ENCODE peak calls at places on chromosomes 2 and 18, in six cellular contexts. One of them, this sample, is unnamed.

GRCh38 chr2:45009928-45010705 is 865 bp upstream of the SIX2 start:
- DNase-seq in IMR-90: no peak
- DNase-seq in mesendoderm: peak
- DNase-seq in H1: peak
- DNase-seq in mesenchymal stem cell: peak
- DNase-seq in trophoblast cell: no peak
- DNase-seq in this sample: no peak

GRCh38 chr18:3305933-3306332 is 44.0 kb downstream of the MYL12B start:
- DNase-seq in trophoblast cell: no peak
- DNase-seq in mesenchymal stem cell: peak
- DNase-seq in IMR-90: peak
- DNase-seq in H1: no peak
- DNase-seq in mesendoderm: no peak
- DNase-seq in this sample: no peak

GRCh38 chr2:150013011-150013410 is 425.4 kb upstream of the MMADHC start:
- DNase-seq in trophoblast cell: no peak
- DNase-seq in IMR-90: peak
- DNase-seq in mesendoderm: no peak
- DNase-seq in mesenchymal stem cell: peak
- DNase-seq in H1: no peak
- DNase-seq in this sample: no peak

GRCh38 chr2:214896287-214896686 is 86.8 kb upstream of the BARD1 start:
- DNase-seq in mesenchymal stem cell: no peak
- DNase-seq in IMR-90: no peak
- DNase-seq in mesendoderm: no peak
- DNase-seq in H1: no peak
- DNase-seq in trophoblast cell: no peak
- DNase-seq in this sample: no peak

GRCh38 chr2:113273031-113273551 is 5.6 kb downstream of the PAX8 start:
- DNase-seq in trophoblast cell: no peak
- DNase-seq in mesenchymal stem cell: peak
- DNase-seq in H1: peak
- DNase-seq in IMR-90: peak
- DNase-seq in mesendoderm: peak
- DNase-seq in this sample: peak

GRCh38 chr2:30883184-30883583 is 75.9 kb upstream of the CAPN13 start:
- DNase-seq in IMR-90: no peak
- DNase-seq in trophoblast cell: no peak
- DNase-seq in mesendoderm: peak
- DNase-seq in H1: no peak
- DNase-seq in mesenchymal stem cell: no peak
- DNase-seq in this sample: no peak

GRCh38 chr18:46069524-46069923 is 2.5 kb downstream of the PSTPIP2 start:
- DNase-seq in trophoblast cell: peak
- DNase-seq in mesenchymal stem cell: no peak
- DNase-seq in mesendoderm: no peak
- DNase-seq in IMR-90: peak
- DNase-seq in H1: no peak
- DNase-seq in this sample: no peak

GRCh38 chr2:172783091-172783898 is 47.6 kb downstream of the RAPGEF4 start:
- DNase-seq in H1: no peak
- DNase-seq in trophoblast cell: peak
- DNase-seq in IMR-90: peak
- DNase-seq in mesenchymal stem cell: peak
- DNase-seq in mesendoderm: peak
- DNase-seq in this sample: no peak

GRCh38 chr18:35711227-35711626 is 129.7 kb downstream of the GALNT1 start:
- DNase-seq in mesendoderm: no peak
- DNase-seq in H1: no peak
- DNase-seq in trophoblast cell: no peak
- DNase-seq in IMR-90: no peak
- DNase-seq in mesenchymal stem cell: no peak
- DNase-seq in this sample: no peak

GRCh38 chr18:62071071-62071470 is 115.8 kb downstream of the PIGN start:
- DNase-seq in trophoblast cell: no peak
- DNase-seq in H1: no peak
- DNase-seq in mesendoderm: no peak
- DNase-seq in mesenchymal stem cell: no peak
- DNase-seq in IMR-90: peak
- DNase-seq in this sample: no peak

GRCh38 chr2:205858781-205859478 is 176.6 kb downstream of the NRP2 start:
- DNase-seq in mesendoderm: peak
- DNase-seq in trophoblast cell: peak
- DNase-seq in IMR-90: peak
- DNase-seq in H1: no peak
- DNase-seq in mesenchymal stem cell: no peak
- DNase-seq in this sample: no peak

GRCh38 chr18:68660355-68661183 is 54.3 kb downstream of the TMX3 start:
- DNase-seq in trophoblast cell: no peak
- DNase-seq in IMR-90: peak
- DNase-seq in H1: no peak
- DNase-seq in mesendoderm: peak
- DNase-seq in mesenchymal stem cell: peak
- DNase-seq in this sample: peak

GRCh38 chr2:151947524-151948165 is 119.4 kb upstream of the ARL5A start:
- DNase-seq in trophoblast cell: peak
- DNase-seq in mesendoderm: no peak
- DNase-seq in IMR-90: no peak
- DNase-seq in H1: no peak
- DNase-seq in mesenchymal stem cell: no peak
- DNase-seq in this sample: peak

GRCh38 chr2:164739966-164740365 is 101.7 kb downstream of the COBLL1 start:
- DNase-seq in trophoblast cell: no peak
- DNase-seq in H1: no peak
- DNase-seq in mesenchymal stem cell: peak
- DNase-seq in mesendoderm: peak
- DNase-seq in IMR-90: peak
- DNase-seq in this sample: no peak

GRCh38 chr2:157853211-157853610 is 22.9 kb downstream of the ACVR1 start:
- DNase-seq in IMR-90: no peak
- DNase-seq in mesenchymal stem cell: no peak
- DNase-seq in H1: no peak
- DNase-seq in mesendoderm: peak
- DNase-seq in trophoblast cell: no peak
- DNase-seq in this sample: no peak

GRCh38 chr2:101672047-101672446 is 25.5 kb upstream of the MAP4K4 start:
- DNase-seq in mesendoderm: no peak
- DNase-seq in IMR-90: no peak
- DNase-seq in H1: no peak
- DNase-seq in mesenchymal stem cell: no peak
- DNase-seq in trophoblast cell: no peak
- DNase-seq in this sample: no peak

GRCh38 chr2:193712912-193713311 is 1518.2 kb upstream of the TMEFF2 start:
- DNase-seq in mesenchymal stem cell: no peak
- DNase-seq in H1: no peak
- DNase-seq in IMR-90: no peak
- DNase-seq in mesendoderm: no peak
- DNase-seq in trophoblast cell: no peak
- DNase-seq in this sample: no peak

GRCh38 chr2:71467180-71467815 is 13.9 kb downstream of the DYSF start:
- DNase-seq in H1: no peak
- DNase-seq in mesenchymal stem cell: no peak
- DNase-seq in mesendoderm: no peak
- DNase-seq in IMR-90: no peak
- DNase-seq in trophoblast cell: no peak
- DNase-seq in this sample: no peak

DNA sequence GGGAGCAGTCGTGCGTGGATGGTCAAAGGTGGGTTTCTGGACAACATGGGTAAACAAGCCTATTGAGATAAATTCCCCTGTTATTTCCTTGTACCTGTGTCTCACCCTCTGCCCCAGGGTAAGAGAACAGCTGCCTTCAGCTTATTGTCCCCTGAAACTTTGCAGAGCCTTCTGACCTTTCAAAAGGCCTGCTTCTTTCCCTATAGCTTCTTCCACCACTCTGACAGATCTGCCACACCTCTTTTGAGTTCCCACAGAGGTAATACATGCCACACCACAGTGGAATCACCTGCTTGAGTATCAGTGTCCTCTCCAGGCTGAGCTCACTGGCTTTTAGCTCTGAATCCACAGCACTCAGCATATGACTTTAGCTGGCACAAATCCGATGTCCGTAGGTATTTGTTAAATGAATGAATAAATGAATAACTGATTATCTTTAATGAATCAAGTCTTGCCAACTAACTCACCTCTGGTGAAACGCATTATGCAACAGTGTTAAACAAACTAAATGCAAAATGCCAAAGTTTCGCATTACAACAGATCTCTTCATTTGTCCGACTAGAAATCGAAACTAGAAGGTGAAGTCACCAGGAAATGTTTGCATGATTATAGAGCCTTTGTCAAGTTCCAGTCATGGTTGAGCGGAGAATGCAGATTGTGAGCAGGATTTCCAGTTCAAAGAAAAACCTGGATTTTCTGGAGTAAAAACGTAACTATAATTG is 16.3 kb downstream of the DYNAP start:
- DNase-seq in mesendoderm: peak
- DNase-seq in H1: peak
- DNase-seq in trophoblast cell: peak
- DNase-seq in mesenchymal stem cell: peak
- DNase-seq in IMR-90: peak
- DNase-seq in this sample: no peak
- H3K18ac ChIP-seq in mesendoderm: no peak
- H3K18ac ChIP-seq in H1: peak
- H3K18ac ChIP-seq in trophoblast cell: no peak
- H3K18ac ChIP-seq in mesenchymal stem cell: no peak
- H3K18ac ChIP-seq in IMR-90: no peak
- H3K18ac ChIP-seq in this sample: no peak

GRCh38 chr2:62570861-62571698 is 65.1 kb upstream of the TMEM17 start:
- DNase-seq in IMR-90: no peak
- DNase-seq in H1: peak
- DNase-seq in mesendoderm: peak
- DNase-seq in trophoblast cell: no peak
- DNase-seq in mesenchymal stem cell: peak
- DNase-seq in this sample: no peak

GRCh38 chr2:62568074-62568473 is 62.1 kb upstream of the TMEM17 start:
- DNase-seq in mesendoderm: no peak
- DNase-seq in IMR-90: no peak
- DNase-seq in mesenchymal stem cell: no peak
- DNase-seq in H1: no peak
- DNase-seq in trophoblast cell: no peak
- DNase-seq in this sample: no peak

GRCh38 chr2:62573137-62573731 is 67.2 kb upstream of the TMEM17 start:
- DNase-seq in H1: no peak
- DNase-seq in trophoblast cell: no peak
- DNase-seq in mesenchymal stem cell: no peak
- DNase-seq in mesendoderm: no peak
- DNase-seq in IMR-90: peak
- DNase-seq in this sample: no peak

GRCh38 chr2:62568983-62569837 is 63.2 kb upstream of the TMEM17 start:
- DNase-seq in IMR-90: peak
- DNase-seq in trophoblast cell: no peak
- DNase-seq in mesendoderm: no peak
- DNase-seq in H1: no peak
- DNase-seq in mesenchymal stem cell: peak
- DNase-seq in this sample: no peak

DNA sequence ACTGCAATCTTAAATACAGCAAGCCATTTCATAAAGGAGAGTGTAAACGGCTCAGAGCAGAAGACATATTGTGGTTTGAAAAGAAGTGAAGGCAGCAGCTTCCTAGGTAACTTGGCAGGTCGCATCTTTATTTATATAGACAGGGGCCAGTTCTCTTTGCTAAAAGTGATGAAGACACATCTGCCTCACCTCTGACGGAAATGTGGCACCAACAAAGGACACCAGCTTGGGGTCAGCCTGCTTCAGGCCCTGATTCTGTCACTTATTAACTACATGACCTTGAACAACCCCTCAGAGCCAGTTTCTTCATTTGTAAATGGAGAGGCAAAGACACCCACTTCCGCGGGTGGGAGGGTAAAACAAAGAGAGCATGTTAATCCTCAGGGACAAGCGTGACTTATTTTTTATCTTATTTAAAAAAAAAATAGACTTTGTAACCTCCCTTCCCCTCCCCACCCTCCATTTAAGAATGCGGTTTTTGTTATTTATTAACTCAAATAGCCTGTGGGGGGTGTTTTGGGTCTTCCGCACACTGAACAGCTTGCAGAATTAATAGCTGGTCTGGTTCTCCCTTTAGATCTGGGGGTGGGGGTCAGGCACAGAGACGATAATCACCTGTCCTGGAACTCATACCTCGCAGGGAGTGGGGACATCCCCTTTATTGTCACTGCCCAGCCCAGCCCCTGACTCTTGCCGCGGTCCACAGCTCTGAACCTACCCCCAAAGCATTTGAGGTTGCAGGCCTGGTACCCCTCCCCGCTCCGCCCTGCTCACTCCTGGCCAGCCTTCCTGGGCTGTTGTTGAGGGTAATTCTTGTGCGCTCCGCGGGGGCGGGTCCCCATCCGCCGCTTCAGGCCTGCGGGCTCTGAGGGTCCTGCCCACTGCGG is 64.2 kb upstream of the TMEM17 start:
- DNase-seq in trophoblast cell: no peak
- DNase-seq in H1: peak
- DNase-seq in mesenchymal stem cell: no peak
- DNase-seq in mesendoderm: peak
- DNase-seq in IMR-90: no peak
- DNase-seq in this sample: no peak
- H3K4me3 ChIP-seq in trophoblast cell: no peak
- H3K4me3 ChIP-seq in H1: peak
- H3K4me3 ChIP-seq in mesenchymal stem cell: peak
- H3K4me3 ChIP-seq in mesendoderm: no peak
- H3K4me3 ChIP-seq in IMR-90: no peak
- H3K4me3 ChIP-seq in this sample: no peak

DNA sequence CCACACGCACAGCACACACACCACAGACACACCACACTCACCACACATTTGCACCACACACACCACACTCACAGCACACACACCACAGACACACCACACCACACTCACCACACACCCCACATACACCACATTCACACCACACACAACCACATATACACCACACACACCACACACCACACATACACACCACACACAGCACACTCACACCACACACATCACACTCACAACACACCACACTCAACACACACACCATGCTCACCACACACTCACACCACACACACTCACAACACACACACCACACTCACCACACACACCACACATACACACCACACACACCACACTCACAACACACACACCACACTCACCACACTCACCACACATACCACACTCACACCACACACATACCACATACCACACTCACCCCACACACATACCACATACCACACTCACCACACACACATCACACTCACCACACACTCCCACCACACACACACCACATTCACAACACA is 60.1 kb downstream of the SDC1 start:
- DNase-seq in trophoblast cell: no peak
- DNase-seq in H1: no peak
- DNase-seq in mesendoderm: no peak
- DNase-seq in mesenchymal stem cell: peak
- DNase-seq in IMR-90: peak
- DNase-seq in this sample: no peak
- H3K18ac ChIP-seq in trophoblast cell: no peak
- H3K18ac ChIP-seq in H1: peak
- H3K18ac ChIP-seq in mesendoderm: no peak
- H3K18ac ChIP-seq in mesenchymal stem cell: peak
- H3K18ac ChIP-seq in IMR-90: peak
- H3K18ac ChIP-seq in this sample: no peak

DNA sequence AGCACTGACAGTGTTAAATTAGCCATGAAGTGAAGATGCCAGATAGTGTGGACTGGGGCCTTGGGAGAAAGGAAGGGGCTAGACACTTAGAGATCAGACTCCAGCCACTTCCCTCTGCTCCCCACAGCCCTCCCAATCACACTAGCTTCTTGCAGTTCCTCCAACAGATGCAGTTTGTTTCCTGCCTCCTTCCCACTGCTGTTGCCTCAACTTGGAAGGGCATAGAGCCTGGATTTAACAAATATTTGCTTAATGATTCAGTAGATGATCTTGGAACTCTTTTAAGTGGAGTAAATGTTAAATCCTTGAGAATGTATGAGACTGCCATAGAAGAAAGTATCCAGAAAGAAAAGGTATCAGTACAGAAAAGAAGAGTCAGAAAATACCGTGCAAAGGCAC is 1.5 kb upstream of the BZW1 start:
- DNase-seq in trophoblast cell: no peak
- DNase-seq in mesenchymal stem cell: peak
- DNase-seq in H1: no peak
- DNase-seq in IMR-90: peak
- DNase-seq in mesendoderm: peak
- DNase-seq in this sample: no peak
- H3K4me3 ChIP-seq in trophoblast cell: no peak
- H3K4me3 ChIP-seq in mesenchymal stem cell: no peak
- H3K4me3 ChIP-seq in H1: peak
- H3K4me3 ChIP-seq in IMR-90: peak
- H3K4me3 ChIP-seq in mesendoderm: no peak
- H3K4me3 ChIP-seq in this sample: peak